ENCODE peak calls at places on chromosomes 3 and 15, in five cellular contexts. G is HCT116, T is GM12878, P is K562, J is HepG2. R is an unnamed sample.

GRCh38 chr3:71444028-71444860 is 139.3 kb downstream of the FOXP1 start:
- DNase-seq in G (no peak), T (peak), J (no peak), P (no peak), R (no peak)

GRCh38 chr15:68704496-68705021 is 116.1 kb downstream of the ANP32A start:
- DNase-seq in G (no peak), P (peak), J (no peak), T (no peak), R (no peak)

GRCh38 chr15:45087513-45087912 is 26.5 kb downstream of the DUOX2 start:
- DNase-seq in T (no peak), P (no peak), J (peak), G (no peak), R (peak)

GRCh38 chr3:154776549-154777230 is 303.4 kb upstream of the MME start:
- DNase-seq in G (no peak), J (no peak), T (no peak), P (no peak), R (no peak)

GRCh38 chr3:38117748-38118420 is 19.0 kb downstream of the ACAA1 start:
- DNase-seq in P (peak), G (peak), J (peak), T (peak), R (peak)

GRCh38 chr15:71137138-71137518 is 21.9 kb downstream of the THSD4 start:
- DNase-seq in P (no peak), G (no peak), J (no peak), T (no peak), R (no peak)

GRCh38 chr3:69866988-69867720 is 127.9 kb downstream of the MITF start:
- DNase-seq in P (no peak), G (no peak), T (no peak), J (no peak), R (no peak)

GRCh38 chr15:79924379-79924778 is 27.6 kb upstream of the MTHFS start:
- DNase-seq in G (no peak), J (no peak), T (no peak), P (no peak), R (no peak)

GRCh38 chr3:157104928-157105652 is 54.9 kb downstream of the CCNL1 start:
- DNase-seq in T (no peak), J (no peak), P (peak), G (no peak), R (peak)

GRCh38 chr3:102181202-102181920 is 253.5 kb upstream of the ZPLD1 start:
- DNase-seq in P (no peak), G (no peak), T (no peak), J (no peak), R (peak)

GRCh38 chr3:38008191-38008701 is 17.7 kb downstream of the VILL start:
- DNase-seq in P (no peak), G (no peak), T (no peak), J (no peak), R (no peak)

GRCh38 chr3:119418641-119419040 is 44.8 kb downstream of the TMEM39A start:
- DNase-seq in G (no peak), P (peak), T (no peak), J (no peak), R (no peak)

DNA sequence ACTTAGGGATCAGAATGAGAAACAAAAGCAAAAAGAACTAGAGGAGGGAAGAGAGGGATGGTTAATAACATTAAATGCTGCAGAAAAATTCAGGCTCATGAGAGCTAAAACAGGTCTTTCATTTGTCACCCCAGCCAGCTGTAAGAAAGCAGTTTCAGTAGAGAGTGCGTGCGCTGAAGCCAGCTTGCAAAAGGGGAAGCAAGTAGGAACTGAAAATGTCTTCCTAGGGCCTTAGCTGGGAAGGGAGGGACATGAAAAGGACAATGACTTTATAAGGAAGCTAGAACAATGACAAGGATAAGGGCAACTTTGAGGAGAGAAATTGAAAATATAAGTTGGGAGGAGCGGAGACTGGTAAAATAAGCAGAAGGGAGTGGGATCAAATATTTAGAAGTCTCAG is 3.1 kb downstream of the CIAO2A start:
- DNase-seq in P (no peak), G (no peak), T (no peak), J (no peak), R (no peak)
- TF ChIP-seq REST in P (no peak), G (no peak), T (no peak), J (no peak), R (no peak)

DNA sequence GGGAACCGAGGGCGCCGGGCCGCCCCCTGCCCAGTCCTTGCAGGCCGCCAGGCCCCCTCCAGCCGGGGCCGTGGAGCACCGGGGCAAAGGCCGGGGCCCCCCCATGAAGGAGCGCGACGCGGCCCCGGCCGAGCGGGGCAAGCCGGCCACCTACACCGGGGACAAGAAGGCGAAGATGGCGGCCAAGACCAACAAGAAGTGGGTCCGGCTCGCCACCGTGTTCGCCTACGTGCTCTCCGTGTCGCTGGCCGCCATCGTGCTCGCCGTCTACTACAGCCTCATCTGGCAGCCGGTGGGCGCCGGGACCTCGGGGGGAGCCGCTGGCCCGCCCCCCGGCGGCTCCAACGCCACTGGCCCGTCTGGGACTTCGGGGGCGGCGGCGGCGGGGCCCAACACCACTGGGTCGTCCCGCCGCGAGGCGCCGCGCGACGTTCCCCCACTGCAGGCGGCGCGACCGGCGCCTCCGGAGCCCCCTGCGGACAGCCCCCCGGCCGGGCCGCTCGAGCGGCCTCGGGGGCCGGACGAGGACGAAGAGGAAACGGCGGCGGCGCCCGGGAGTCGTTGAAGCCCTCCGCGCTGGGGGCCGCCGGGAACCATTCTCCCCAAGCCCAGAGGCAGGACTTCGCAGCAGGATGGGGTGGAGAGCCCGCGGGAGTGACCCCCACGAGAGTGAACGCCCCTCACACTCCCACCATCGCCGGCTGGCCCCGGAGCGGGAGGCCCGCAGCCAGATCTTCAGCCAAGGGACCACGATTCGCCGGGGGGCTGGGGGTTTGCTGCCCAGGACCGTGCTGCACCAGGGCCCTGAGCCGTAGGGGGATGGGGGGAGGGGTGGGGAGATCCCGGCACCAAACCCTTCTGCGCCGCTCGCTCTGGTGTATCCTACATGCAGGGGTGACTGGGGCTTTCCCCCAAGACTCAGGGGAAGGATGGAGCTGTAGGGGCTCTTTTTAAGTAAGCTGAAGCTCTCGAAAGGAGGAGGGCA is 753 bp downstream of the INAFM2 start:
- DNase-seq in T (no peak), J (no peak), G (no peak), P (peak), R (peak)
- H2AFZ ChIP-seq in T (peak), J (no peak), G (no peak), P (peak), R (no peak)

GRCh38 chr15:62462268-62462667 is 297.2 kb upstream of the C2CD4B start:
- DNase-seq in P (no peak), J (no peak), G (no peak), T (no peak), R (no peak)
- TF ChIP-seq REST in P (no peak), J (no peak), G (no peak), T (no peak), R (no peak)

GRCh38 chr3:52967398-52967797 is 70.0 kb upstream of the STIMATE start:
- DNase-seq in P (no peak), G (no peak), J (no peak), T (no peak), R (no peak)

GRCh38 chr3:52959773-52960172 is 62.4 kb upstream of the STIMATE start:
- DNase-seq in J (no peak), T (no peak), G (no peak), P (peak), R (no peak)

DNA sequence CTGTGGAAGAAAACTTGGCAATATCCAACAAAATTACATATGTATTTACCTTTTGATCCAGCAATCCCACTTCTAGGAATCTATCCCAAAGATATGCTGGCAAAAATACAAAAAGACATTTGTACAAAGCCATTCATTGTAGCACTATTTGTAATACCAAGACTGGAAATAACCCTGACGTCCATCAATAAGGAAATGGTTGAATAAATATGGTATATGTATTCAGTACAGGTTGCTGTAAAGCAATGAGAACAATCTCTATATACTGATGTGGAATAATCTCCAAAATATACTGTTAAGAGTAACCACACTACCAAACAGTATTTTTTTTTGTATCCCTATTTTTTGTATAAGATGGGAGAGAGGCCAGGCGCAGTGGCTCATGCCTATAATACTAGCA is 64.8 kb upstream of the STIMATE start:
- DNase-seq in P (no peak), T (no peak), J (no peak), G (no peak), R (no peak)
- H2AFZ ChIP-seq in P (no peak), T (no peak), J (no peak), G (no peak), R (no peak)

R was measured in GM23338.